ENCODE peak calls at places on chromosomes 7 and 10, in eight cellular contexts. N, H, T, R, C, S, O and K are unnamed samples.
A peak's percentile ranks its signal among the peaks of the same experiment; 100 is the strongest.

GRCh38 chr10:130043491-130043890 is 67.1 kb downstream of the C10orf143 start:
- DNase-seq in N (no peak), H (peak; percentile 2), T (no peak), R (peak; percentile 7), C (no peak), S (no peak), O (no peak), K (no peak)

GRCh38 chr7:136062625-136063336 is 85.6 kb upstream of the MTPN start:
- DNase-seq in N (no peak), H (no peak), T (no peak), R (no peak), C (no peak), S (no peak), O (no peak), K (no peak)

GRCh38 chr7:63925626-63926460 is 72.8 kb upstream of the ZNF722 start:
- DNase-seq in N (peak; percentile 96), H (peak; percentile 58), T (no peak), R (peak; percentile 94), C (no peak), S (no peak), O (peak; percentile 83), K (peak; percentile 4)

GRCh38 chr10:117274509-117274908 is 33.6 kb downstream of the SLC18A2 start:
- DNase-seq in N (no peak), H (no peak), T (no peak), R (no peak), C (no peak), S (no peak), O (no peak), K (no peak)

GRCh38 chr10:78925800-78926319 is 142.9 kb upstream of the ZMIZ1 start:
- DNase-seq in N (no peak), H (no peak), T (peak; percentile 98), R (no peak), C (peak; percentile 93), S (no peak), O (no peak), K (peak; percentile 82)

GRCh38 chr7:12800501-12800900 is 113.1 kb downstream of the ARL4A start:
- DNase-seq in N (no peak), H (no peak), T (no peak), R (no peak), C (no peak), S (no peak), O (no peak), K (no peak)

GRCh38 chr7:93132216-93132615 is 14.4 kb upstream of the SAMD9 start:
- DNase-seq in N (no peak), H (no peak), T (no peak), R (no peak), C (no peak), S (no peak), O (no peak), K (no peak)

GRCh38 chr7:132080967-132081668 is 495.2 kb downstream of the PLXNA4 start:
- DNase-seq in N (no peak), H (peak; percentile 84), T (peak; percentile 22), R (no peak), C (no peak), S (no peak), O (no peak), K (no peak)

GRCh38 chr10:5960070-5960972 is 17.0 kb downstream of the IL15RA start:
- DNase-seq in N (no peak), H (peak; percentile 54), T (peak; percentile 73), R (no peak), C (peak; percentile 32), S (no peak), O (no peak), K (no peak)

GRCh38 chr10:62057359-62057758 is 155.9 kb downstream of the ARID5B start:
- DNase-seq in N (peak; percentile 65), H (peak; percentile 49), T (no peak), R (no peak), C (no peak), S (no peak), O (no peak), K (no peak)

GRCh38 chr10:9819756-9820494 is 1197.7 kb upstream of the CELF2 start:
- DNase-seq in N (no peak), H (no peak), T (no peak), R (no peak), C (no peak), S (no peak), O (no peak), K (no peak)

DNA sequence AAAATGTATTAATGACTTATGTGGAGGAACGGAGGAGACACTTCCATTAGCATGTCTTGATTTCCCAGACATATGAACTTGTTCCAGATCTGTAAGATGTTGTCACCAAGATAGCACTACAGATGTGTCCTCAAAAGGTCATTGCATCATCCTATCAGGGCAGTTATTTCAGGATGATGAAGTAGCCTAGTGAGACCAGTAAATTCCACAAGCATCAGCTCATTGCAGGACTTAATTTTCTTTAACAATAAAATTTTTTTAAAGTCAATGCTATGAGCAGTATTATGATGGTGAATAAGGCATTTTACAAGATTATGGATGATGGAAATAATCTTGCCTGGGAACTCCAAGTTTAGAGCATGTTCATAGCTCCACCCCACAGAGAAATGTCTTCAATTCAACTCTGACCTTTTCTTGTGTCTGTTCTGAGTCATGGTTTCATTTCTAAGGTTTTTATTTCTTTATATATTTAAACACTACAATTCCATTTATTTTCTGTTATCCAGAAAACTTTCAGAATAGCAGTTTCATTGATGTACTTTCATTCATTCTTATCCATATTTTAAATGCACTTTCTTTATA is 1203.3 kb upstream of the CELF2 start:
- DNase-seq in N (no peak), H (no peak), T (peak; percentile 52), R (no peak), C (peak; percentile 71), S (no peak), O (no peak), K (peak; percentile 54)
- H3K27me3 ChIP-seq in N (no peaks in the 10 kb centered on the region), H (no peaks in the 10 kb centered on the region), T (no peaks in the 10 kb centered on the region), R (no peaks in the 10 kb centered on the region), C (no peaks in the 10 kb centered on the region), S (no peaks in the 10 kb centered on the region), O (no peaks in the 10 kb centered on the region), K (no peaks in the 10 kb centered on the region)

GRCh38 chr7:99409192-99409572 is 413 bp downstream of the BUD31 start:
- DNase-seq in N (no peak), H (no peak), T (no peak), R (no peak), C (no peak), S (no peak), O (no peak), K (no peak)

GRCh38 chr7:99406557-99406956 is 1.8 kb downstream of the PDAP1 start:
- DNase-seq in N (no peak), H (no peak), T (no peak), R (no peak), C (no peak), S (no peak), O (no peak), K (no peak)

GRCh38 chr7:99407849-99408346 is 499 bp downstream of the PDAP1 start:
- DNase-seq in N (peak; percentile 52), H (peak; percentile 72), T (peak; percentile 86), R (peak; percentile 58), C (peak; percentile 69), S (peak; percentile 56), O (peak; percentile 15), K (peak; percentile 28)

GRCh38 chr7:99409814-99410213 is 1.0 kb downstream of the BUD31 start:
- DNase-seq in N (no peak), H (no peak), T (no peak), R (no peak), C (no peak), S (no peak), O (no peak), K (no peak)

DNA sequence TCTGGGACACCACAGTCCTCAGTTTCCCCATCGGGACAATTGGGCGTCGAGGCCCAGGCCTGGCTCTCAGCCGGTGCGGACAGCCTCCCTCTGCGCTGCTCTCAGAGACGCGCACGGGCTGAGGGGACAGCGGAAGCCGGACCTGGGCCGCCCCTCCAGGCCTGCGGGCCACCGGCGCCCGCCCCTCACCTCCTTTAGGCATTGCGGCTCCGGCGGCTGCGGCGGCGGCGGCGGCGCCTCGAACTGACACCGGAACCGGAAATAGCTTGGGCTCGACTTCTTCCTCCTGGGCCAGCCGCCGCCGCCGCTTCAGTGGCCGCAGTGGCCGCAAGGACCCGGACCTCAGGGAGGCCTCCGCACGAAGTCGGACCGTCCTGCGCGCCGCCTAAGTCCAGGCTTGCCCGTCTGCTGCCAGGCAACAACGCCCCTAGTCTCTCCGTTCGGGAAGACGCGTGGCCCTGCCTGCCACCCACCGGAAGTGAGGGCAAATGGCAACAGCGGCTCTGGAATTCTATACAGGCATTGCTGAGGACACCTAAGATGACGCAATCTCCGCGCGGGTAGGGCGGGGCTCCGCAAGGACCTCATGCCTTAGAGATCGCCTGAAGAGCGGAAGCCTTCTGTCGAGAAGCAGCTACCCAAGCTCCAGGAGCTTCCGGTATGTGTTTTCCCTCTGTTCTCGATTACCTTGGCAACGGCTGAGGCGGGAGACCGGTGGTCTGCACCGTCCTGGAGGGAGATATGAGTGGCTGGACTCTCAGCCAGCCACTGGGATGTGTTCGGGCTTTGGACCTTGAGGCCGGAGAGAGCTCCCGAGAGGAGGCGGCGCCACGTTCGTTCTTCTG is at the start of the genes BUD31 and PDAP1:
- DNase-seq in N (peak; percentile 93), H (peak; percentile 92), T (peak; percentile 95), R (peak; percentile 95), C (peak; percentile 90), S (peak; percentile 96), O (peak; percentile 88), K (peak; percentile 70)
- TF ChIP-seq CTCF in N (no peak), H (peak; percentile 66), T (no peak), R (no peak), C (no peak), S (peak; percentile 17), O (peak; percentile 34), K (peak; percentile 14)

GRCh38 chr7:18772567-18772965 is 277.0 kb downstream of the HDAC9 start:
- DNase-seq in N (no peak), H (no peak), T (no peak), R (no peak), C (no peak), S (no peak), O (no peak), K (no peak)
- H3K27me3 ChIP-seq in N (no peaks in the 10 kb centered on the region), H (no peaks in the 10 kb centered on the region), T (no peaks in the 10 kb centered on the region), R (no peaks in the 10 kb centered on the region), C (no peaks in the 10 kb centered on the region), S (no peaks in the 10 kb centered on the region), O (no peaks in the 10 kb centered on the region), K (no peaks in the 10 kb centered on the region)

GRCh38 chr10:108362956-108363355 is 1198.5 kb upstream of the SORCS1 start:
- DNase-seq in N (no peak), H (no peak), T (no peak), R (no peak), C (no peak), S (no peak), O (no peak), K (no peak)

GRCh38 chr10:108362306-108362705 is 1197.8 kb upstream of the SORCS1 start:
- DNase-seq in N (no peak), H (no peak), T (no peak), R (no peak), C (no peak), S (no peak), O (no peak), K (no peak)

GRCh38 chr10:108363566-108363965 is 1199.1 kb upstream of the SORCS1 start:
- DNase-seq in N (no peak), H (no peak), T (no peak), R (no peak), C (no peak), S (no peak), O (no peak), K (no peak)

GRCh38 chr10:108360187-108360586 is 1195.7 kb upstream of the SORCS1 start:
- DNase-seq in N (no peak), H (no peak), T (peak; percentile 2), R (no peak), C (no peak), S (no peak), O (no peak), K (no peak)

DNA sequence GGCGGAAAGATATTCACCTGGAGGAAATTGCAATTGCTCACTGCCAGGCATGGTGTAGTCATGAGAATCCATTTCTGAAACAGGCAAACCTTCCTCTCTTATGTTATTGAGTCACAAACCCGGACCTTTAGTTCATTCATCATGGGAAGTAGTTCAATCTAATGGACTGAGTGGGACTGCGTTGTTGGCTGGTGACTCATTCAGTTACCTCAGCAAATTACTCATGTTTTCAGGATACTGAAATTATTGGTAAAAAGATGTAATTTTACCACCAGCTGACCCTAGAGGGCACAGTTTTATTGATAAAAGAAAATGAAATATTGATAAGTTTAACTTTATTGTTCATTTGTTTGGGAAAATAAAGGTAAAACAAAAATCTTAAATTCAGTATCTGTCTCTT is 1194.4 kb upstream of the SORCS1 start:
- DNase-seq in N (no peak), H (no peak), T (peak; percentile 82), R (no peak), C (peak; percentile 66), S (no peak), O (no peak), K (peak; percentile 61)
- TF ChIP-seq CTCF in N (no peak), H (no peak), T (peak; percentile 12), R (no peak), C (no peak), S (no peak), O (no peak), K (peak; percentile 7)